ENCODE peak calls at places on chromosomes 6 and 20, in six cellular contexts. M is HCT116, W is GM23338, P is K562, H is HepG2, R is HL-60. S is an unnamed sample.

GRCh38 chr6:105164418-105164817 is 15.4 kb downstream of the POPDC3 start:
- DNase-seq in M (no peak), W (no peak), P (no peak), H (no peak), R (no peak), S (no peak)

GRCh38 chr20:59765599-59766177 is 161.3 kb downstream of the PHACTR3 start:
- DNase-seq in M (no peak), W (peak; percentile 71), P (peak; percentile 66), H (no peak), R (no peak), S (no peak)

GRCh38 chr6:98041921-98042320 is 758.9 kb upstream of the MMS22L start:
- DNase-seq in M (no peak), W (peak; percentile 58), P (no peak), H (no peak), R (no peak), S (no peak)

GRCh38 chr20:4835244-4836177 is 113.8 kb downstream of the PRND start:
- DNase-seq in M (no peak), W (no peak), P (no peak), H (no peak), R (no peak), S (no peak)

GRCh38 chr20:51588762-51589161 is 46.2 kb upstream of the NFATC2 start:
- DNase-seq in M (no peak), W (no peak), P (no peak), H (no peak), R (no peak), S (no peak)

GRCh38 chr6:12577124-12577845 is 139.3 kb upstream of the PHACTR1 start:
- DNase-seq in M (no peak), W (no peak), P (no peak), H (no peak), R (no peak), S (no peak)

GRCh38 chr20:2625062-2625461 is 27.4 kb upstream of the NOP56 start:
- DNase-seq in M (no peak), W (no peak), P (no peak), H (no peak), R (no peak), S (no peak)

GRCh38 chr20:11646359-11646758 is 271.3 kb upstream of the BTBD3 start:
- DNase-seq in M (no peak), W (no peak), P (no peak), H (no peak), R (no peak), S (no peak)

GRCh38 chr6:135522975-135523692 is 25.6 kb upstream of the AHI1 start:
- DNase-seq in M (no peak), W (no peak), P (no peak), H (peak; percentile 66), R (no peak), S (no peak)

GRCh38 chr6:158536891-158537798 is 22.7 kb upstream of the TMEM181 start:
- DNase-seq in M (peak; percentile 13), W (peak; percentile 80), P (peak; percentile 78), H (peak; percentile 56), R (no peak), S (no peak)

GRCh38 chr20:32325706-32326506 is 32.2 kb upstream of the ASXL1 start:
- DNase-seq in M (peak; percentile 51), W (no peak), P (no peak), H (peak; percentile 99), R (no peak), S (peak; percentile 94)

GRCh38 chr6:30459145-30459544 is 30.2 kb upstream of the HLA-E start:
- DNase-seq in M (no peak), W (no peak), P (no peak), H (no peak), R (no peak), S (no peak)

GRCh38 chr6:116859264-116859663 is 17.8 kb upstream of the RFX6 start:
- DNase-seq in M (no peak), W (peak; percentile 29), P (no peak), H (no peak), R (no peak), S (no peak)

DNA sequence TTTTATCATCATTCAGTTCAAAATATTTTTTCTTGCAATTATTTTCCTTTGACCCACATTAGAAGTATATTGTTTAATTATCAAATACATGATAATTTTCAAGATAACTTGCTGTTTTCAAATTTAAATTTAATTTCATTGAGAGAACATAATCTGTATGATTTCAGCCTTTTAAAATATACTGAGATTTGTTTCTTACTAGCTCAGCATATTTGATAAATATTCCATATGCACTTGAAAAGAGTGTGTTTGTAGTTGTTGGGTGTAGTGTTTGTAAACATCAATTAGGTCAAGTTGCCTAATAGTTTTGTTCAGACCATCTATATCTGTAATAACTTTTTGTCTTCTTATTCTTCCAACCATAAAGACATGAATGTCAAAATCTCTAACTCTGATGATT is 19.0 kb upstream of the RFX6 start:
- DNase-seq in M (no peak), W (no peak), P (no peak), H (no peak), R (no peak), S (no peak)
- TF ChIP-seq REST in M (no peak), W (no peak), P (no peak), H (no peak), R (no peak), S (no peak)

DNA sequence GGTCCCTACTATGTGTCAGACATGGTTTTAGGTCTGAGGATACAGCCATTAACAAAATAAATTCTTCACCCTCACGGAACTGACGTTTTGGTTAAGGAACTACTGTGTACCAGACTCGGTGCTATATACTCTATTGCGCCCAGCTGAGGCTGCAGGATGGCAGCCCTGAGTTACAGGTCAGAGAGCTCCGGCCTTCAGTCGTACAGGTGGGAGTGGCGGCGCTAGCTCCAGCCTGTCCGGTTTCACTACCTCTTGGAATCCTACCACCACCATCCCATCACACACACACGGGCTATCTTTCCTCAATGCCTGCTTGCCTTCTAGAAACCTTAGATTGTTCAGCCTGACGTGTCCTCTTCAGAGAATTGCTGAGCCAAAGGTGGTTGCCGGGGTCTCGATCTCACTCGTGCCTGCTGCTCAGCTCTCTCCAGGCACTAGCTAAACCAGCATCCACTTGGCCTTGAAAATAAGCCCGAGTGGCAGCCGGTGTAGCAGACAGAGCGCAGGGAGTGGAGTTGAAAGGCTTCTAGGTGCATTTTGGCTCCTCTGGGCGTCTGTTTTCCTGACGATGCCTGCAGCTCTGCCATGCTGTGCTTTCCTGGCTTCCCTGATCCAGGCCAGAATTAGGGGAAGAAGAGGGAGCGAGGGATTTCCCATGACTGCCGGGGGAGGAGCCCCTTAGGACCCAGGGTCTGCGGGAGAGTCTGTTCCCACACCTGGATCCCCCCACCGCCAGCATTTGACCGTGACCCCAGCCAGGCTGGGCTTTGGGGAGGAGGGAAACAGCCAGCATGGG is 1.1 kb upstream of the TCF15 start:
- DNase-seq in M (no peak), W (no peak), P (no peak), H (no peak), R (no peak), S (no peak)
- H3K4me3 ChIP-seq in M (no peak overlapping the region), W (peak overlapping the region; percentile 26), P (no peak overlapping the region), H (no peak overlapping the region), R (no peak overlapping the region), S (no peak overlapping the region)

GRCh38 chr6:39428152-39428551 is 105.7 kb upstream of the KCNK16 start:
- DNase-seq in M (no peak), W (no peak), P (no peak), H (no peak), R (no peak), S (no peak)

GRCh38 chr6:39430968-39431523 is 108.5 kb upstream of the KCNK16 start:
- DNase-seq in M (no peak), W (peak; percentile 37), P (no peak), H (no peak), R (peak; percentile 3), S (no peak)

GRCh38 chr6:39430446-39430845 is 107.9 kb upstream of the KCNK16 start:
- DNase-seq in M (no peak), W (no peak), P (no peak), H (no peak), R (no peak), S (no peak)

GRCh38 chr6:39433630-39434029 is 111.1 kb upstream of the KCNK16 start:
- DNase-seq in M (no peak), W (no peak), P (no peak), H (no peak), R (no peak), S (no peak)

DNA sequence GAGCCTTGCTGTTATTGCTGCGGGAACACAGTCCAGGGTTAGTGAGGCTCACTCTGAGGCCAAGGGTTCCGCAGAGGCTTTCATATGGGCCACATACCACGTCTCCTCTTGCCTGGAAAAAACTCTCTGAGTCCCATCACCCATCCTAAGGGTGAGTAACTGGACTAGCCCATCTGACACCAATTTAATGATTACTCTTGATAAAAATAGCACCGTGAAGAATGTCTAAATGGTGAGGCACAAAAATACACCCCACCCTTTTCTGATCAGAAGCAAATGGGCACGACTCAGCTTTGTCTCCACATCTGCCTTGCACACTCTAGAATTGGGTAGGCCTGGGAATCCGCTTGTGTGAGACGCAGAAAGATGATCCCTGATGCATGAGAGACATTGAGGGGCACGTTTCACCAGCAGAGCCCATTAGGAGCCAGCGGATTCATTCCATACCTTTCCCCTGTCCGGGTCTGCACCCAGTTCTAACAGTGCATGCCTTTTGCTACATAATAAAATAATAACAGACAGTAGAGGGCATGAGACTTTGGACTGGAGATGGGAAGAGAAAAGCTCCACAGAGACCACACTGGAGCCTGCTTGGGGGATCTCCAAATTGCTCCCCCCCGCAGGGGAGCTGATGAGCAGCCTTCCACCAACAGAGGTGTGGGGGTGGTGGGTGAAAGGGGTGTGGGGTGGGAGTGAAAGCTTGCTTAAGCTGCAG is 110.0 kb upstream of the KCNK16 start:
- DNase-seq in M (no peak), W (no peak), P (no peak), H (no peak), R (no peak), S (no peak)
- TF ChIP-seq CTCF in M (no peak), W (no peak), P (no peak), H (no peak), R (no peak), S (no peak)

DNA sequence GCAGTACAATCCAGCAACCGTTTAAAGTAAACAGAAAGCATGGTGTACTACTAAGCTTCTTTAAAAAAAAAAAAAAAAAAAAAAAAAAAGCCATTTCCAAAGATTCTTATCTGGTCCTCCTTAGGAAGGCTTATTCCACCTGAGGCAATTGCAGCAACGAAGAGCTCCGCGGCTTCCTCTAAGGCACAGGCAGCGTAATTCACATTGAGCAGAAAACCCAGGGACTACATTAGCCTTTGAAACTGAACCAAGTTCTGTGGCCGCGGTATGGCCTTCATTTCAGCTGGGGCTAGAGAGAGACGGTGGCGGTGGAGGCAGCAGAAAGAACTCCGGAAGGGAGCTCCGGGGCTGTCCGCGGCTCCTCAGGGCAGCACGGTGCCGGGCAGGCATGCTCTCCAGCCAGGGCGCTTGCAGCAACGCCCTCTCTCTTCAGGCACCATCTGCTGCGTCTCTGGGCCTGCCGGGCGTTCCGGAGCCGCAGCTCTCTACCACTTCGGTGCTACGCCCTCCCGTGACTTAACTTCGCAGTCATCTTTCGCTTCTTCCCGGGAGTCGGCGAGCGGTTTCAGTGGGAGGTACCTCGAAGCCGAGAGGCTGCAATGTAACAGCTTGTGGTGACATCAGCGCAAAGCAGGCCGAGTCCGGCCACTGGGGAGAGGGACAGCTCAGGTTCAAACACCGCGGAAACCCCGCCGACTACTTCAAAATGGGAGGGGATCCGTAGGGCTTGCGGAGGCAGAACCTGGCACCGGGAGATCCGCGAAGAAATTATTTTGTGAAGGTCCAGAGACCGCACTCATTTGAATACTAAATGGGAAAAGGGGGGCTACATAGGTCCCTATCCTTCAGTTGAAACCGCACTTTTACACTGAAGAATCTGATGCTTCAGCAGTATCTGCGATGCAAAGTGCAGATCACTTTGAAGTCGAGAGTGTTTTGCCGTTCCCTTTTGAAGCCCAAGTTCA is 100.0 kb downstream of the DST start:
- DNase-seq in M (peak; percentile 92), W (peak; percentile 96), P (peak; percentile 67), H (peak; percentile 98), R (peak; percentile 90), S (peak; percentile 92)
- TF ChIP-seq REST in M (no peak), W (no peak), P (no peak), H (peak; percentile 64), R (no peak), S (no peak)